ENCODE peak calls at places on chromosomes 11 and 22, in six cellular contexts. One of them, this sample, is unnamed.

GRCh38 chr11:36341915-36342314 is 45.8 kb downstream of the PRR5L start:
- DNase-seq in HCT116: no peak
- DNase-seq in ovary: no peak
- DNase-seq in AG04450: no peak
- DNase-seq in IMR-90: no peak
- DNase-seq in heart left ventricle: no peak
- DNase-seq in this sample: no peak

GRCh38 chr22:30224161-30224857 is 22.2 kb downstream of the LIF start:
- DNase-seq in HCT116: peak; percentile 89
- DNase-seq in ovary: no peak
- DNase-seq in AG04450: no peak
- DNase-seq in IMR-90: no peak
- DNase-seq in heart left ventricle: no peak
- DNase-seq in this sample: peak; percentile 77

GRCh38 chr11:116167706-116168458 is 604.9 kb downstream of the BUD13 start:
- DNase-seq in HCT116: no peak
- DNase-seq in ovary: no peak
- DNase-seq in AG04450: no peak
- DNase-seq in IMR-90: no peak
- DNase-seq in heart left ventricle: no peak
- DNase-seq in this sample: no peak

GRCh38 chr11:123325535-123325934 is 104.5 kb upstream of the GRAMD1B start:
- DNase-seq in HCT116: no peak
- DNase-seq in ovary: no peak
- DNase-seq in AG04450: no peak
- DNase-seq in IMR-90: no peak
- DNase-seq in heart left ventricle: no peak
- DNase-seq in this sample: no peak

GRCh38 chr11:112961751-112962747 is 829 bp downstream of the NCAM1 start:
- DNase-seq in HCT116: no peak
- DNase-seq in ovary: peak; percentile 69
- DNase-seq in AG04450: no peak
- DNase-seq in IMR-90: no peak
- DNase-seq in heart left ventricle: peak; percentile 30
- DNase-seq in this sample: no peak

GRCh38 chr11:73330569-73331093 is 22.6 kb downstream of the ARHGEF17 start:
- DNase-seq in HCT116: no peak
- DNase-seq in ovary: no peak
- DNase-seq in AG04450: no peak
- DNase-seq in IMR-90: peak; percentile 61
- DNase-seq in heart left ventricle: no peak
- DNase-seq in this sample: no peak

GRCh38 chr11:116427903-116428637 is 344.7 kb downstream of the BUD13 start:
- DNase-seq in HCT116: no peak
- DNase-seq in ovary: peak; percentile 39
- DNase-seq in AG04450: no peak
- DNase-seq in IMR-90: no peak
- DNase-seq in heart left ventricle: no peak
- DNase-seq in this sample: no peak

GRCh38 chr11:47997063-47998053 is 17.0 kb downstream of the PTPRJ start:
- DNase-seq in HCT116: no peak
- DNase-seq in ovary: no peak
- DNase-seq in AG04450: no peak
- DNase-seq in IMR-90: no peak
- DNase-seq in heart left ventricle: no peak
- DNase-seq in this sample: no peak

GRCh38 chr11:123143476-123143875 is 51.6 kb downstream of the CLMP start:
- DNase-seq in HCT116: no peak
- DNase-seq in ovary: no peak
- DNase-seq in AG04450: no peak
- DNase-seq in IMR-90: no peak
- DNase-seq in heart left ventricle: no peak
- DNase-seq in this sample: no peak

GRCh38 chr11:8586805-8587204 is 7.2 kb downstream of the STK33 start:
- DNase-seq in HCT116: no peak
- DNase-seq in ovary: no peak
- DNase-seq in AG04450: no peak
- DNase-seq in IMR-90: no peak
- DNase-seq in heart left ventricle: no peak
- DNase-seq in this sample: no peak

GRCh38 chr11:64005691-64006090 is 19.5 kb downstream of the OTUB1 start:
- DNase-seq in HCT116: no peak
- DNase-seq in ovary: no peak
- DNase-seq in AG04450: no peak
- DNase-seq in IMR-90: no peak
- DNase-seq in heart left ventricle: no peak
- DNase-seq in this sample: no peak

GRCh38 chr22:47381240-47381639 is 618.8 kb downstream of the TBC1D22A start:
- DNase-seq in HCT116: no peak
- DNase-seq in ovary: peak; percentile 12
- DNase-seq in AG04450: no peak
- DNase-seq in IMR-90: no peak
- DNase-seq in heart left ventricle: no peak
- DNase-seq in this sample: no peak

GRCh38 chr22:19869497-19870152 is 15.0 kb upstream of the GNB1L start:
- DNase-seq in HCT116: no peak
- DNase-seq in ovary: peak; percentile 21
- DNase-seq in AG04450: no peak
- DNase-seq in IMR-90: no peak
- DNase-seq in heart left ventricle: no peak
- DNase-seq in this sample: no peak

GRCh38 chr22:29073618-29074275 is 912 bp downstream of the KREMEN1 start:
- DNase-seq in HCT116: no peak
- DNase-seq in ovary: peak; percentile 77
- DNase-seq in AG04450: no peak
- DNase-seq in IMR-90: no peak
- DNase-seq in heart left ventricle: peak; percentile 70
- DNase-seq in this sample: peak; percentile 21

GRCh38 chr11:61146413-61146812 is 14.8 kb downstream of the VPS37C start:
- DNase-seq in HCT116: no peak
- DNase-seq in ovary: peak; percentile 13
- DNase-seq in AG04450: no peak
- DNase-seq in IMR-90: no peak
- DNase-seq in heart left ventricle: no peak
- DNase-seq in this sample: no peak

GRCh38 chr11:86578727-86579405 is 93.5 kb downstream of the ME3 start:
- DNase-seq in HCT116: no peak
- DNase-seq in ovary: no peak
- DNase-seq in AG04450: no peak
- DNase-seq in IMR-90: no peak
- DNase-seq in heart left ventricle: no peak
- DNase-seq in this sample: peak; percentile 70

GRCh38 chr11:74196781-74197486 is 25.8 kb downstream of the PPME1 start:
- DNase-seq in HCT116: no peak
- DNase-seq in ovary: no peak
- DNase-seq in AG04450: no peak
- DNase-seq in IMR-90: no peak
- DNase-seq in heart left ventricle: no peak
- DNase-seq in this sample: no peak

GRCh38 chr11:21894492-21894891 is 298.4 kb upstream of the ANO5 start:
- DNase-seq in HCT116: no peak
- DNase-seq in ovary: no peak
- DNase-seq in AG04450: no peak
- DNase-seq in IMR-90: no peak
- DNase-seq in heart left ventricle: no peak
- DNase-seq in this sample: no peak

GRCh38 chr11:62108017-62108750 is 15.6 kb upstream of the INCENP start:
- DNase-seq in HCT116: peak; percentile 59
- DNase-seq in ovary: no peak
- DNase-seq in AG04450: no peak
- DNase-seq in IMR-90: peak; percentile 74
- DNase-seq in heart left ventricle: no peak
- DNase-seq in this sample: peak; percentile 58

GRCh38 chr22:11629661-11630385 is 3898.2 kb upstream of the OR11H1 start:
- DNase-seq in HCT116: no peak
- DNase-seq in ovary: no peak
- DNase-seq in AG04450: no peak
- DNase-seq in IMR-90: no peak
- DNase-seq in heart left ventricle: no peak
- DNase-seq in this sample: no peak

GRCh38 chr11:68337399-68337835 is 25.0 kb downstream of the LRP5 start:
- DNase-seq in HCT116: no peak
- DNase-seq in ovary: no peak
- DNase-seq in AG04450: no peak
- DNase-seq in IMR-90: no peak
- DNase-seq in heart left ventricle: no peak
- DNase-seq in this sample: peak; percentile 86

GRCh38 chr11:133605493-133605892 is 73.2 kb upstream of the OPCML start:
- DNase-seq in HCT116: no peak
- DNase-seq in ovary: no peak
- DNase-seq in AG04450: no peak
- DNase-seq in IMR-90: no peak
- DNase-seq in heart left ventricle: no peak
- DNase-seq in this sample: no peak

GRCh38 chr11:6219359-6219758 is 14.0 kb downstream of the C11orf42 start:
- DNase-seq in HCT116: no peak
- DNase-seq in ovary: no peak
- DNase-seq in AG04450: peak; percentile 48
- DNase-seq in IMR-90: peak; percentile 90
- DNase-seq in heart left ventricle: no peak
- DNase-seq in this sample: peak; percentile 94

GRCh38 chr22:36838119-36839030 is 21.5 kb upstream of the PVALB start:
- DNase-seq in HCT116: no peak
- DNase-seq in ovary: no peak
- DNase-seq in AG04450: no peak
- DNase-seq in IMR-90: no peak
- DNase-seq in heart left ventricle: no peak
- DNase-seq in this sample: no peak

GRCh38 chr22:48444320-48445112 is 1383.2 kb downstream of the BRD1 start:
- DNase-seq in HCT116: no peak
- DNase-seq in ovary: no peak
- DNase-seq in AG04450: no peak
- DNase-seq in IMR-90: no peak
- DNase-seq in heart left ventricle: no peak
- DNase-seq in this sample: no peak

GRCh38 chr11:111582881-111583280 is 19.4 kb upstream of the SIK2 start:
- DNase-seq in HCT116: no peak
- DNase-seq in ovary: no peak
- DNase-seq in AG04450: no peak
- DNase-seq in IMR-90: peak; percentile 74
- DNase-seq in heart left ventricle: no peak
- DNase-seq in this sample: no peak

GRCh38 chr11:111582163-111582562 is 20.1 kb upstream of the SIK2 start:
- DNase-seq in HCT116: no peak
- DNase-seq in ovary: no peak
- DNase-seq in AG04450: no peak
- DNase-seq in IMR-90: no peak
- DNase-seq in heart left ventricle: no peak
- DNase-seq in this sample: no peak

GRCh38 chr11:111589114-111589513 is 13.1 kb upstream of the SIK2 start:
- DNase-seq in HCT116: no peak
- DNase-seq in ovary: no peak
- DNase-seq in AG04450: no peak
- DNase-seq in IMR-90: no peak
- DNase-seq in heart left ventricle: no peak
- DNase-seq in this sample: no peak

GRCh38 chr11:111585371-111585770 is 16.9 kb upstream of the SIK2 start:
- DNase-seq in HCT116: no peak
- DNase-seq in ovary: no peak
- DNase-seq in AG04450: no peak
- DNase-seq in IMR-90: peak; percentile 90
- DNase-seq in heart left ventricle: no peak
- DNase-seq in this sample: peak; percentile 42

GRCh38 chr11:111586305-111586915 is 15.8 kb upstream of the SIK2 start:
- DNase-seq in HCT116: peak; percentile 55
- DNase-seq in ovary: no peak
- DNase-seq in AG04450: no peak
- DNase-seq in IMR-90: peak; percentile 66
- DNase-seq in heart left ventricle: no peak
- DNase-seq in this sample: peak; percentile 63
- TF ChIP-seq CTCF in HCT116: peak; percentile 58
- TF ChIP-seq CTCF in ovary: no peak
- TF ChIP-seq CTCF in AG04450: peak; percentile 65
- TF ChIP-seq CTCF in IMR-90: peak; percentile 63
- TF ChIP-seq CTCF in heart left ventricle: peak; percentile 44
- TF ChIP-seq CTCF in this sample: peak; percentile 55

GRCh38 chr11:66002648-66003225 is 434 bp downstream of the BANF1 start:
- DNase-seq in HCT116: no peak
- DNase-seq in ovary: peak; percentile 77
- DNase-seq in AG04450: no peak
- DNase-seq in IMR-90: peak; percentile 48
- DNase-seq in heart left ventricle: peak; percentile 63
- DNase-seq in this sample: peak; percentile 31

GRCh38 chr11:66003291-66003690 is 988 bp downstream of the BANF1 start:
- DNase-seq in HCT116: no peak
- DNase-seq in ovary: no peak
- DNase-seq in AG04450: no peak
- DNase-seq in IMR-90: no peak
- DNase-seq in heart left ventricle: no peak
- DNase-seq in this sample: no peak

GRCh38 chr11:66004186-66004585 is 1.9 kb downstream of the BANF1 start:
- DNase-seq in HCT116: no peak
- DNase-seq in ovary: no peak
- DNase-seq in AG04450: no peak
- DNase-seq in IMR-90: no peak
- DNase-seq in heart left ventricle: no peak
- DNase-seq in this sample: no peak

GRCh38 chr11:66006134-66006890 is 4.0 kb downstream of the BANF1 start:
- DNase-seq in HCT116: no peak
- DNase-seq in ovary: no peak
- DNase-seq in AG04450: no peak
- DNase-seq in IMR-90: no peak
- DNase-seq in heart left ventricle: no peak
- DNase-seq in this sample: no peak

GRCh38 chr11:66001941-66002647 is at the start of the genes BANF1 and EIF1AD:
- DNase-seq in HCT116: peak; percentile 99
- DNase-seq in ovary: peak; percentile 94
- DNase-seq in AG04450: peak; percentile 94
- DNase-seq in IMR-90: peak; percentile 98
- DNase-seq in heart left ventricle: peak; percentile 93
- DNase-seq in this sample: peak; percentile 94
- H3K4me3 ChIP-seq in HCT116: peak within 1 kb of the TSS; percentile 98
- H3K4me3 ChIP-seq in ovary: peak within 1 kb of the TSS; percentile 74
- H3K4me3 ChIP-seq in AG04450: peak within 1 kb of the TSS; percentile 75
- H3K4me3 ChIP-seq in IMR-90: peak within 1 kb of the TSS; percentile 71
- H3K4me3 ChIP-seq in heart left ventricle: peak within 1 kb of the TSS; percentile 78
- H3K4me3 ChIP-seq in this sample: peak within 1 kb of the TSS; percentile 65

GRCh38 chr11:19349340-19350025 is 108.7 kb upstream of the E2F8 start:
- DNase-seq in HCT116: no peak
- DNase-seq in ovary: no peak
- DNase-seq in AG04450: no peak
- DNase-seq in IMR-90: no peak
- DNase-seq in heart left ventricle: peak; percentile 45
- DNase-seq in this sample: no peak
- H3K27me3 ChIP-seq in HCT116: peaks cover 72% of the 10 kb centered on the region
- H3K27me3 ChIP-seq in ovary: no peaks in the 10 kb centered on the region
- H3K27me3 ChIP-seq in AG04450: peaks cover 67% of the 10 kb centered on the region
- H3K27me3 ChIP-seq in IMR-90: peaks cover 77% of the 10 kb centered on the region
- H3K27me3 ChIP-seq in heart left ventricle: peaks cover 71% of the 10 kb centered on the region
- H3K27me3 ChIP-seq in this sample: peaks cover 47% of the 10 kb centered on the region

DNA sequence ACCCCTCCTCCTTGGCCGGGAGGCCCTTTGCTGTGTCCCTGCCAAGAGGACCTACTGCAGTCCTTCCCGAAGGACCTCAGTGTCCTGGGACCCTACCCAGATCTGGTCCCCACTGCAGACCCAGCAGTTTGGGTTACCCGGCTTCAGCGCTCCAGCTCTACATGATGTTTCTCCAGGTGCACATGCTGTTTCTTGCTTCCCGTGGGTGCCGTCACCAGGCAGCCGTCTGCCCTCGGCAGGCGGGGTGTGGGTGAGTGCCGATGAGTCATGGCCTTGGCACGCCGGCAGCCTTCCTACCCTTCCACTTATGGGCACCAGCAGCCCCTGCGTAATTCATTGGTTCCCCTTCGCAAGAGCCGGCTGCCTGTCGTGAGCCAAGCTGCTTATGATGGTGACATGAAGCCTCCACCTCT is 101.8 kb downstream of the BCR start:
- DNase-seq in HCT116: peak; percentile 51
- DNase-seq in ovary: peak; percentile 67
- DNase-seq in AG04450: peak; percentile 45
- DNase-seq in IMR-90: peak; percentile 69
- DNase-seq in heart left ventricle: peak; percentile 85
- DNase-seq in this sample: peak; percentile 94
- TF ChIP-seq CTCF in HCT116: no peak
- TF ChIP-seq CTCF in ovary: no peak
- TF ChIP-seq CTCF in AG04450: no peak
- TF ChIP-seq CTCF in IMR-90: no peak
- TF ChIP-seq CTCF in heart left ventricle: no peak
- TF ChIP-seq CTCF in this sample: no peak

This sample was measured in bronchial epithelial cell.